ENCODE peak calls at places on chromosomes 5 and 9, in nine cellular contexts. E, W, R, H, N, V, S, J and Z are unnamed samples.

GRCh38 chr5:151104795-151105194 is 24.0 kb upstream of the TNIP1 start:
- DNase-seq in E (peak), W (no peak), R (peak), H (peak), N (no peak), V (no peak), S (peak), J (no peak), Z (peak)

GRCh38 chr5:125883223-125883622 is 540.0 kb upstream of the GRAMD2B start:
- DNase-seq in E (peak), W (no peak), R (no peak), H (no peak), N (no peak), V (no peak), S (no peak), J (no peak), Z (no peak)

GRCh38 chr9:69143291-69143690 is 30.8 kb upstream of the TJP2 start:
- DNase-seq in E (no peak), W (no peak), R (no peak), H (no peak), N (no peak), V (no peak), S (no peak), J (no peak), Z (no peak)

GRCh38 chr5:63121471-63121870 is 542.9 kb downstream of the LRRC70 start:
- DNase-seq in E (no peak), W (no peak), R (no peak), H (peak), N (no peak), V (no peak), S (no peak), J (no peak), Z (no peak)

GRCh38 chr5:92222449-92222848 is 839.3 kb upstream of the ARRDC3 start:
- DNase-seq in E (no peak), W (peak), R (no peak), H (no peak), N (peak), V (no peak), S (no peak), J (no peak), Z (no peak)

GRCh38 chr5:144203750-144204596 is 33.3 kb downstream of the KCTD16 start:
- DNase-seq in E (peak), W (peak), R (no peak), H (peak), N (peak), V (peak), S (peak), J (peak), Z (no peak)

GRCh38 chr9:133139246-133140173 is 18.5 kb upstream of the RALGDS start:
- DNase-seq in E (no peak), W (no peak), R (no peak), H (no peak), N (no peak), V (no peak), S (no peak), J (no peak), Z (no peak)

GRCh38 chr9:124512806-124513204 is 5.6 kb upstream of the NR5A1 start:
- DNase-seq in E (no peak), W (no peak), R (no peak), H (no peak), N (no peak), V (no peak), S (no peak), J (no peak), Z (no peak)

GRCh38 chr9:116271307-116271706 is 117.7 kb downstream of the PAPPA start:
- DNase-seq in E (no peak), W (no peak), R (no peak), H (no peak), N (no peak), V (no peak), S (no peak), J (no peak), Z (no peak)
- H3K4me3 ChIP-seq in E (no peak), W (no peak), R (no peak), H (no peak), N (no peak), V (no peak), S (no peak), J (no peak), Z (no peak)

DNA sequence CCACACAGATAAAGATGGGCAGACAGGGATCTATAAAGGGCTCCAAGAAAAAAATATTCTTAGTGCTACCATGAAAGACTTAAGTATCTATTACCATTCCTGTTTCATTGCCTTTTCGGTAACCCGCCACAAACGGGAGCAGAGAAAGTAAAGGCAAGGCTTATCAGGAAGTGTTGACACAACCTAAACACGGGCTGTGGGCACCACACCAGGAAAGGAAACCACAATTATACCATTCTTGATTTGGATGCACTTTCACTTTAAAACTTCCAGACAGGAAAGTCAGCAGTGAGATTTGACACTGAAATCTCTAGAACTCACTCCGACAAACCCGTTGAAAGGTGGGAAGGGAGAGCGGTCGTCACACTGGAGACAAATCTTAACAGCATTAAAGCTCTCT is 6.5 kb downstream of the TLE1 start:
- DNase-seq in E (peak), W (no peak), R (no peak), H (no peak), N (no peak), V (no peak), S (peak), J (no peak), Z (no peak)
- H3K4me3 ChIP-seq in E (peak), W (no peak), R (no peak), H (no peak), N (no peak), V (no peak), S (no peak), J (no peak), Z (no peak)

GRCh38 chr5:189486-189885 is 1.8 kb upstream of the LRRC14B start:
- DNase-seq in E (no peak), W (no peak), R (peak), H (no peak), N (no peak), V (no peak), S (no peak), J (no peak), Z (no peak)

GRCh38 chr5:190366-191035 is 794 bp upstream of the LRRC14B start:
- DNase-seq in E (no peak), W (no peak), R (no peak), H (no peak), N (no peak), V (no peak), S (no peak), J (no peak), Z (no peak)

GRCh38 chr5:189976-190365 is 1.3 kb upstream of the LRRC14B start:
- DNase-seq in E (no peak), W (no peak), R (peak), H (no peak), N (no peak), V (no peak), S (no peak), J (no peak), Z (no peak)

GRCh38 chr5:187617-188451 is 3.5 kb upstream of the LRRC14B start:
- DNase-seq in E (no peak), W (no peak), R (peak), H (peak), N (no peak), V (no peak), S (no peak), J (no peak), Z (no peak)

GRCh38 chr5:188488-189481 is 2.5 kb upstream of the LRRC14B start:
- DNase-seq in E (peak), W (peak), R (peak), H (peak), N (peak), V (peak), S (peak), J (peak), Z (peak)
- H3K4me3 ChIP-seq in E (peak), W (no peak), R (peak), H (peak), N (no peak), V (no peak), S (no peak), J (peak), Z (no peak)

GRCh38 chr5:102795546-102795945 is 40.4 kb downstream of the PAM start:
- DNase-seq in E (no peak), W (no peak), R (no peak), H (no peak), N (no peak), V (no peak), S (no peak), J (no peak), Z (no peak)

GRCh38 chr5:102796481-102796880 is 41.4 kb downstream of the PAM start:
- DNase-seq in E (no peak), W (no peak), R (no peak), H (peak), N (no peak), V (no peak), S (no peak), J (no peak), Z (no peak)

GRCh38 chr5:102794047-102794446 is 38.9 kb downstream of the PAM start:
- DNase-seq in E (no peak), W (no peak), R (no peak), H (no peak), N (no peak), V (no peak), S (no peak), J (no peak), Z (no peak)

GRCh38 chr5:102796014-102796413 is 40.9 kb downstream of the PAM start:
- DNase-seq in E (no peak), W (no peak), R (no peak), H (no peak), N (no peak), V (no peak), S (no peak), J (no peak), Z (no peak)

DNA sequence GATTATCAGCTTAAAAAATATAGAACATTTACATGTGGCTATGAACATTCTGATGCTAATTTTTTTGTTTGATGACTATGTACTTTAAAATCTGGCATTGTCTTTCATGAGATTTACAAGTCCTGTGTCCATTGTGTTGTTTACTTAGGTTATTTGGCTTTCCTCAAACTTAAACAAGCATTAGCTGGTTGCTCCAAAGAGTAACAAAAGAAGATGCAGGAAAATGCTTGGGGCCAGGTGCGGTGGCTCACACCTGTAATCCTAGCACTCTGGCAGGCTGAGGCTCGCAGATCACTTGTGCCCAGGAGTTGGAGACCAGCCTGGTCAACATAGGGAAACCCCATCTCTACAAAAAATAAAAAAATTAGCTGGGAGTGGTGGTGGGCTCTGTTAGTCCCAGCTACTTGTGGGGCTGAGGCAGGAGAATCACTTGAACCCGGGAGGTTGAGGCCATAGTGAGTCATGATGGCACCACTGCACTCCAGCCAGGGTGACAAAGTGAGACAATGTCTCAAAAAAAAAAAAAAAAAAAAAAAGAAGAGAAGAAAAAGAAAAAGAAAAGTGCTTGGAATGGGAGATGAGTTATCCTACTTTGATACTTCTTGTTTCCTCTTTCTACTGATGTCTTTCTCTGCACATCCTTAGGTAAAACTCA is 39.7 kb downstream of the PAM start:
- DNase-seq in E (no peak), W (no peak), R (no peak), H (no peak), N (no peak), V (no peak), S (no peak), J (no peak), Z (no peak)
- H3K4me3 ChIP-seq in E (no peak), W (no peak), R (no peak), H (no peak), N (no peak), V (no peak), S (no peak), J (no peak), Z (no peak)

DNA sequence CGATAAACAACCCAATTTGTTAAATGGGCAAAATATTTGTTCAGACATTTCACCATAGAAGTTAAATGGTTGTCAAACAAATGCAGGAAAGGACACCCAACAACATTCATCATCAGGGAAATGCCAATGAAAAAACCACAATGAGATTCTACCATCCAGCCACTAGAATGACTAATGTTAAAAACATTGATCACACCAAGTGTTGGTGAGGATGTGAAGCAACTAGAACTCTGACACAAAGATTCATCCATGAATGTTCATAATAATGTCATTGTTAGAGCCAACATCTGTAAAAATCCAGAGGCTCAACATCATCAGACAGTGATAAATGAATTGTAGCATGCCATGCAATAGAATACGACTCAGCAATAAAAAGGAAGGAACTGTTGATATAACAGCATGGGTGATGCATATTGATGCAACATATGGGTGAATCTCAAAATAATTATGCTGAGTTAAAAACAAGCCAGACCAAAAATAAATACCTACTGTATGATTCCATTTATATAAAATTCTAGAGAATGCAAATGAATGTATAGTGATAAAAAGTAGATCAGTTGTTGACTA is 55.9 kb upstream of the UNC5A start:
- DNase-seq in E (no peak), W (no peak), R (no peak), H (no peak), N (no peak), V (no peak), S (no peak), J (no peak), Z (no peak)
- H3K4me3 ChIP-seq in E (no peak), W (no peak), R (no peak), H (no peak), N (no peak), V (no peak), S (no peak), J (no peak), Z (no peak)

GRCh38 chr5:119458911-119459632 is 6.8 kb downstream of the HSD17B4 start:
- DNase-seq in E (no peak), W (no peak), R (no peak), H (no peak), N (no peak), V (no peak), S (no peak), J (no peak), Z (no peak)
- H3K4me3 ChIP-seq in E (no peak), W (no peak), R (no peak), H (no peak), N (no peak), V (no peak), S (no peak), J (no peak), Z (no peak)

DNA sequence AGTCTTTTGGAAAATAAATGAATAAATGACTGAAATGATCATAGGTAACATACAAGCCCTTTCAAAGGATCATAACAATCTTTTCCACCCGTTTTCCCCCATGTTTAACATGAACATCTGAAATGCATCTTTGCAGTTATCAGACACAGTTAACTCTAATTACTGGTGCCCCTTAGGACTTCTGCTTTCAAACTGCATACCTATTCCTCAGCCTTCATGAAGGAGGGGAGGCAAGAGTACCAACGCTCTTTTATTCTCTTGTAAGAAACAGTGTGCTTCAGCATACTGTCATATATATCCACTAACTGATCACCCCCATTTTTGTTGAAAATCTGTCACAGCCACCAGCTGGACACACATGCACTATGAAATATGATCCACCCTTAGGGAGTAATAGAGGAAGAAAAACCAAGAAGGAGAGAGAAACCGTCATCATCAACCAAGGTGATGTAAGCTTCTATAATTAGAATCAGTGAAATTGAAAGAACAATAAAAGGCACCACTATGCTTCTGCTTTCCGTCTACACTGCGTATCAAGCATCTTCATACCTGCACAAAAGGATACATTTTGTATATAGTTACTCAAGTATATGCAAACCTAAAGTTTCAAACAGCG is 98.7 kb downstream of the RAPGEF6 start:
- DNase-seq in E (peak), W (no peak), R (no peak), H (no peak), N (no peak), V (no peak), S (no peak), J (peak), Z (no peak)
- H3K4me3 ChIP-seq in E (no peak), W (no peak), R (no peak), H (no peak), N (no peak), V (no peak), S (no peak), J (no peak), Z (no peak)

DNA sequence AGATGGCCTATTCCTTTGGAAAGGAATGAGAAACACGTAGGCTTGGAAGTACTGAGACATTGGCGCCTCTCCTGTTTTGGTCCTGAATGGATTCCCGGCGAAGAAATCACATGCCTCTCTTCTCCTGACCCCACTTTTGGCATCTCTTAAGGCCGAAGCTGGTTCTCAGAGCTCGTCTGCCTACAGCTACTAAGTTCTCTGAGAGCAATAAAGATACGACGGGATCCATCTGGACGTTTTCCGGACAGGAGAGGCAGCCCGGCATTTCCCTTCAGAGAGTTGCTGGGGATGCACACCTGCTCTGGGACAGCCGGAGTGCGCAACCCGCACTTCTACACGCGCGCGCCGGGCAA is 336.8 kb upstream of the PUM3 start:
- DNase-seq in E (no peak), W (no peak), R (no peak), H (no peak), N (no peak), V (no peak), S (no peak), J (no peak), Z (no peak)
- H3K4me3 ChIP-seq in E (no peak), W (no peak), R (no peak), H (peak), N (no peak), V (peak), S (no peak), J (peak), Z (no peak)

GRCh38 chr5:176996780-176997179 is 9.8 kb downstream of the UIMC1 start:
- DNase-seq in E (peak), W (peak), R (no peak), H (no peak), N (no peak), V (no peak), S (no peak), J (no peak), Z (no peak)
- H3K4me3 ChIP-seq in E (no peak), W (no peak), R (no peak), H (no peak), N (no peak), V (no peak), S (no peak), J (no peak), Z (no peak)